ENCODE peak calls at places on chromosomes 1 and 21, in four cellular contexts. One of them, this sample, is unnamed.

GRCh38 chr1:55245781-55246180 is 30.6 kb upstream of the USP24 start:
- DNase-seq in MM.1S: no peak
- DNase-seq in fibroblast of mammary gland: no peak
- DNase-seq in kidney: no peak
- DNase-seq in this sample: no peak

GRCh38 chr21:25561668-25562641 is 45.3 kb downstream of the MRPL39 start:
- DNase-seq in MM.1S: peak; percentile 39
- DNase-seq in fibroblast of mammary gland: peak; percentile 71
- DNase-seq in kidney: peak; percentile 82
- DNase-seq in this sample: no peak

GRCh38 chr1:23424171-23424959 is at the start of gene TCEA3:
- DNase-seq in MM.1S: no peak
- DNase-seq in fibroblast of mammary gland: no peak
- DNase-seq in kidney: no peak
- DNase-seq in this sample: no peak

GRCh38 chr1:218521414-218522169 is 176.5 kb downstream of the TGFB2 start:
- DNase-seq in MM.1S: peak; percentile 69
- DNase-seq in fibroblast of mammary gland: peak; percentile 65
- DNase-seq in kidney: no peak
- DNase-seq in this sample: no peak

GRCh38 chr1:68495532-68495931 is 1.4 kb downstream of the DEPDC1 start:
- DNase-seq in MM.1S: no peak
- DNase-seq in fibroblast of mammary gland: no peak
- DNase-seq in kidney: no peak
- DNase-seq in this sample: no peak

GRCh38 chr1:109763646-109764415 is at the start of gene EPS8L3:
- DNase-seq in MM.1S: no peak
- DNase-seq in fibroblast of mammary gland: no peak
- DNase-seq in kidney: peak; percentile 62
- DNase-seq in this sample: no peak

GRCh38 chr1:229699613-229700242 is 73.7 kb downstream of the URB2 start:
- DNase-seq in MM.1S: no peak
- DNase-seq in fibroblast of mammary gland: peak; percentile 17
- DNase-seq in kidney: no peak
- DNase-seq in this sample: no peak

GRCh38 chr1:41983451-41983850 is 64.7 kb upstream of the HIVEP3 start:
- DNase-seq in MM.1S: no peak
- DNase-seq in fibroblast of mammary gland: no peak
- DNase-seq in kidney: no peak
- DNase-seq in this sample: no peak

GRCh38 chr1:156833598-156833997 is 16.9 kb upstream of the SH2D2A start:
- DNase-seq in MM.1S: peak; percentile 30
- DNase-seq in fibroblast of mammary gland: no peak
- DNase-seq in kidney: peak; percentile 10
- DNase-seq in this sample: no peak

GRCh38 chr1:35646043-35646442 is 4.7 kb upstream of the PSMB2 start:
- DNase-seq in MM.1S: no peak
- DNase-seq in fibroblast of mammary gland: peak; percentile 31
- DNase-seq in kidney: no peak
- DNase-seq in this sample: no peak

GRCh38 chr21:45592208-45592619 is 50.0 kb upstream of the SLC19A1 start:
- DNase-seq in MM.1S: peak; percentile 70
- DNase-seq in fibroblast of mammary gland: no peak
- DNase-seq in kidney: peak; percentile 23
- DNase-seq in this sample: no peak

GRCh38 chr1:229059671-229060079 is 211.2 kb upstream of the RAB4A start:
- DNase-seq in MM.1S: no peak
- DNase-seq in fibroblast of mammary gland: peak; percentile 81
- DNase-seq in kidney: peak; percentile 86
- DNase-seq in this sample: no peak

GRCh38 chr1:178004926-178005391 is 35.1 kb upstream of the SEC16B start:
- DNase-seq in MM.1S: no peak
- DNase-seq in fibroblast of mammary gland: peak; percentile 78
- DNase-seq in kidney: no peak
- DNase-seq in this sample: no peak

GRCh38 chr1:237814319-237814924 is 76.3 kb downstream of the ZP4 start:
- DNase-seq in MM.1S: no peak
- DNase-seq in fibroblast of mammary gland: peak; percentile 17
- DNase-seq in kidney: no peak
- DNase-seq in this sample: no peak

GRCh38 chr1:207049974-207050391 is 1.0 kb downstream of the YOD1 start:
- DNase-seq in MM.1S: peak; percentile 86
- DNase-seq in fibroblast of mammary gland: peak; percentile 63
- DNase-seq in kidney: no peak
- DNase-seq in this sample: no peak

GRCh38 chr1:51329443-51330325 is 678 bp downstream of the TTC39A start:
- DNase-seq in MM.1S: no peak
- DNase-seq in fibroblast of mammary gland: no peak
- DNase-seq in kidney: peak; percentile 80
- DNase-seq in this sample: no peak

GRCh38 chr1:175072131-175072941 is 4.7 kb downstream of the TNN start:
- DNase-seq in MM.1S: peak; percentile 65
- DNase-seq in fibroblast of mammary gland: peak; percentile 73
- DNase-seq in kidney: no peak
- DNase-seq in this sample: peak; percentile 47

GRCh38 chr21:15250384-15250783 is 185.6 kb upstream of the NRIP1 start:
- DNase-seq in MM.1S: no peak
- DNase-seq in fibroblast of mammary gland: peak; percentile 76
- DNase-seq in kidney: no peak
- DNase-seq in this sample: no peak

GRCh38 chr1:230282157-230282556 is 144.0 kb downstream of the PGBD5 start:
- DNase-seq in MM.1S: no peak
- DNase-seq in fibroblast of mammary gland: no peak
- DNase-seq in kidney: no peak
- DNase-seq in this sample: no peak

GRCh38 chr21:28298251-28298672 is 694.4 kb downstream of the LTN1 start:
- DNase-seq in MM.1S: no peak
- DNase-seq in fibroblast of mammary gland: peak; percentile 65
- DNase-seq in kidney: no peak
- DNase-seq in this sample: no peak

GRCh38 chr1:16237343-16237830 is 404 bp upstream of the CPLANE2 start:
- DNase-seq in MM.1S: no peak
- DNase-seq in fibroblast of mammary gland: peak; percentile 65
- DNase-seq in kidney: no peak
- DNase-seq in this sample: no peak

GRCh38 chr1:8674912-8675311 is 142.5 kb downstream of the RERE start:
- DNase-seq in MM.1S: no peak
- DNase-seq in fibroblast of mammary gland: peak; percentile 27
- DNase-seq in kidney: no peak
- DNase-seq in this sample: no peak

GRCh38 chr1:245843101-245843500 is 664.0 kb downstream of the SMYD3 start:
- DNase-seq in MM.1S: no peak
- DNase-seq in fibroblast of mammary gland: no peak
- DNase-seq in kidney: no peak
- DNase-seq in this sample: no peak

GRCh38 chr21:41640756-41641509 is 125.9 kb downstream of the RIPK4 start:
- DNase-seq in MM.1S: no peak
- DNase-seq in fibroblast of mammary gland: peak; percentile 85
- DNase-seq in kidney: no peak
- DNase-seq in this sample: no peak

GRCh38 chr1:54499097-54500029 is 48.7 kb upstream of the ACOT11 start:
- DNase-seq in MM.1S: peak; percentile 38
- DNase-seq in fibroblast of mammary gland: peak; percentile 19
- DNase-seq in kidney: peak; percentile 80
- DNase-seq in this sample: no peak

GRCh38 chr1:91608876-91609275 is 108.2 kb downstream of the CDC7 start:
- DNase-seq in MM.1S: no peak
- DNase-seq in fibroblast of mammary gland: peak; percentile 85
- DNase-seq in kidney: no peak
- DNase-seq in this sample: peak; percentile 70

GRCh38 chr1:226666164-226666506 is 72.9 kb downstream of the ITPKB start:
- DNase-seq in MM.1S: no peak
- DNase-seq in fibroblast of mammary gland: no peak
- DNase-seq in kidney: peak; percentile 51
- DNase-seq in this sample: no peak

GRCh38 chr1:220748091-220748934 is at the start of gene MTARC2:
- DNase-seq in MM.1S: peak; percentile 84
- DNase-seq in fibroblast of mammary gland: peak; percentile 73
- DNase-seq in kidney: peak; percentile 92
- DNase-seq in this sample: peak; percentile 10
- TF ChIP-seq CTCF in MM.1S: no peak
- TF ChIP-seq CTCF in fibroblast of mammary gland: no peak
- TF ChIP-seq CTCF in kidney: no peak
- TF ChIP-seq CTCF in this sample: no peak

DNA sequence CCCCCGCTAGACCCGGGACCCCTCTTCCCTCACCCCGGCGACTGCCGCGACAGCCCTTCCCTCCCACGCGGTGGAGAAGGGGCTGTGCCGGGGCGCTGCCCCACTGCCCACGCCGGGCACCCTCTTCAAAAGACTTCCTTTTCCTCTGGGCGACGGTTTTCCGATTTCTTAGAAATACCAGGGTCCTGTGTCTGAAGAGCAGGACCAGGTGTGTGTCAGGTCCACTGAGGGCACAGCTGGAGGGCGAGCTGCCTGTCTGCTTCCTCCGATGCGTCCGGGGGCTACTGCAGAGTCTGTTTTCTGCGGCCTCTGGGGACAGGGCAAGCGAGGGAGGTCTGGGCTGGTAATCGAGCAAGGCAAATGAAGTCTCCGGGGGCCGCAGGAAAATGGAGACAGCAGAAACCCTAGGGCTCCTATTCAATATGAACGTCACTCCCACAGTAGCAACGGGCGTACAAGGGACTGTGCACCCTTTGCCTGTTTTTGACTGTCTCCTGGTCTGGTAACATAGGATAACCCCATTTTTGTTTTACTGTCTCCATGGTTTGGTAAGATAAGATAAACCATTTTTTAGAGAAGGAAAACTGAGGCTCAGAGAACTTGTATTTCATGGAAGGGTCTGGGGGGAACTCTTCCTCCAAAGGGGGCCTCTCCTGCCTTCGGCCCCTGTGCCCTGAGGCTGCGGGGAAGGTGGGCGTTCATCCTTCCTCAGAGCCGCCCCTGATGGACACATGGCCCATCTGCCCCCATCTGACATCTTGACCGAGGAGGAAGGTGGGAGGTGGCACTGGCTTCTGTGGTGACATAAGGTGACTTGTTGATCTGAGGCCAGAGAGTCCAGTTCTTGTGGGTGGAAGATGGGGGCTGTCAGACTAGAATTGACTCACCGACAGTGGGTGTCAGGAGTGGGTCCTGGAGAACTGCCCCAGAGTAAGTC is 970 bp downstream of the TNFRSF1B start:
- DNase-seq in MM.1S: peak; percentile 9
- DNase-seq in fibroblast of mammary gland: no peak
- DNase-seq in kidney: no peak
- DNase-seq in this sample: no peak
- H3K4me3 ChIP-seq in MM.1S: peak overlapping the region; percentile 78
- H3K4me3 ChIP-seq in fibroblast of mammary gland: peak overlapping the region; percentile 48
- H3K4me3 ChIP-seq in kidney: peak overlapping the region; percentile 55
- H3K4me3 ChIP-seq in this sample: peak overlapping the region; percentile 56

DNA sequence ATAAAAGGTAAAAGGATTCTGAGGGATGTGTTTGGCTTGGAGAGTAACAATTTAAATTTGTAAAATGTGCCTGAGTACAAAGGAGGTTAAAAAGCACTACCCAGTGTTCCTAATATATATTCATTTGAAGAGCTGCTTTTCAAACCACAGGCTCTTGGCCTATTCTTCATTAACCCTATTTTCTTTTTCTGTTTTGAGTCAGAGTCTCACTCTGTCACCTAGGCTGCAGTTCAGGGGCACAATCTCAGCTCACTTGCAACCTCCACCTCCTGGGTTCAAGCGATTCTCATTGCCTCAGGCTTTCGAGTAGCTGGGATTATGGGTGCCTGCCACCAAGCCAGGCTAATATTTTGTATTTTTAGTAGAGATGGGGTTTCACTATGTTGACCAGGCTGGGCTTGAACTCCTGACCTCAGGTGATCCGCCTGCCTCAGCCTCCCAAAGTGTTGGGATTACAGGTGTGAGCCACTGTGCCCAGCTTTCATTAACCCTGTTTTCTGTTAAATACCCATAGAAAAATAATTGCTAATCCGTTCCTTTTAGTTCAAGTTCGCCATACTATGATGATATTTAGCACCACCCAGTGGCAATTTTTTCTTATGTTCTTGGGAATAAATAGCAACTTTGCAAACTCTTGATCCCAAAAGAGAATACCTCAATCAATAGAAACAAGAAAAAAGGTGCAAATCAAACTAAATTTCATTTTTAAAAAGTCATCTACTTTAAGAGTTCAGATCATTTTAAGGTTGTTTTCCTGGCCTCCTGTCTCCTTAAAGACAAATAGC is 30.5 kb downstream of the ZBTB8OS start:
- DNase-seq in MM.1S: no peak
- DNase-seq in fibroblast of mammary gland: peak; percentile 44
- DNase-seq in kidney: no peak
- DNase-seq in this sample: no peak
- TF ChIP-seq CTCF in MM.1S: peak; percentile 15
- TF ChIP-seq CTCF in fibroblast of mammary gland: peak; percentile 24
- TF ChIP-seq CTCF in kidney: peak; percentile 2
- TF ChIP-seq CTCF in this sample: no peak

DNA sequence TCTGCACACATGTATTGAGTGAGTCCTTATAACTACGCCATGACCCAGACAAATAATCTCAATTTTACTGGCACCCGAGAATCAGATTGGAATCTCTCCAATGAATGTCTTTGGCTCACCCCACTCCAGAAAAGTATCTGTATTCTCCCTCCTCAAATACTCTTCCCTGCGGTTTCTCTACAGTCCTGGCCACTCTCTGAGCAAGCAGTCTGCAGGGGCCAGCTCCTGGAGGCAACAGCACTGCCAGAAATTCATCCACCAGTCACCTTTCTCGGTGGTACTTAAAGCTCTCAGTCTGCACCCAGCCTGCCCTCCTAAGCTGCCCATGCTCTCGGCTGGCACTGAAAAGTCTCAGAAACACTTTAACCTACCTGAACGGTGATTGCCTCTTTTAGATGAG is 16.1 kb upstream of the LYST start:
- DNase-seq in MM.1S: no peak
- DNase-seq in fibroblast of mammary gland: peak; percentile 38
- DNase-seq in kidney: no peak
- DNase-seq in this sample: no peak
- H3K4me3 ChIP-seq in MM.1S: no peak overlapping the region
- H3K4me3 ChIP-seq in fibroblast of mammary gland: peak overlapping the region; percentile 32
- H3K4me3 ChIP-seq in kidney: no peak overlapping the region
- H3K4me3 ChIP-seq in this sample: peak overlapping the region; percentile 25

GRCh38 chr1:181587870-181588438 is 104.6 kb downstream of the CACNA1E start:
- DNase-seq in MM.1S: no peak
- DNase-seq in fibroblast of mammary gland: no peak
- DNase-seq in kidney: no peak
- DNase-seq in this sample: no peak

GRCh38 chr1:181588631-181589030 is 105.3 kb downstream of the CACNA1E start:
- DNase-seq in MM.1S: no peak
- DNase-seq in fibroblast of mammary gland: no peak
- DNase-seq in kidney: no peak
- DNase-seq in this sample: no peak

DNA sequence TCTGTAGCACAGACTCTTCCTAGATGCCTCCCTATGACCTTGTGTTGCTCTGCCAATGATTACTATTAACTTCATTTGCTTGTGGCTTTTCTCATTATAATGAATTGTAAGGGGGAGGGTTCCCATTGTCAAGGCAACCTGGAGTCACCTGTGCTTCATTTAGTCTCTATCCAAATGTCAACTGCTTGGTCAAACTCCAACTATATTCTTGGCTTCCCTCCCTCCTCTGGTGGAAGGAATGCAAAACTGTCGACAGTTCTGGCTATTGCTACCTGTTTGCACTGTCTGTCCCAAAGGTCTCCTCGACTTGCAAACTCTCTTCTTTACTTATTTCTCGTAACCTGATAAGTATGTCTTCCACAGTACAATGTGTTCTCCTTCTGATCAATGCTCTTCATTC is 100.3 kb downstream of the CACNA1E start:
- DNase-seq in MM.1S: no peak
- DNase-seq in fibroblast of mammary gland: no peak
- DNase-seq in kidney: no peak
- DNase-seq in this sample: no peak
- TF ChIP-seq CTCF in MM.1S: no peak
- TF ChIP-seq CTCF in fibroblast of mammary gland: no peak
- TF ChIP-seq CTCF in kidney: peak; percentile 50
- TF ChIP-seq CTCF in this sample: no peak

This sample was measured in AG04449.